ENCODE peak calls at places on chromosome 20, in nine cellular contexts. X, F, M, Z, I, G, R, E and B are unnamed samples.

GRCh38 chr20:5400164-5400762 is 83.5 kb upstream of the PROKR2 start:
- DNase-seq in X (peak; percentile 77), F (no peak), M (peak; percentile 8), Z (no peak), I (peak; percentile 47), G (peak; percentile 78), R (peak; percentile 44), E (no peak), B (no peak)

GRCh38 chr20:35490736-35491181 is 35.4 kb downstream of the CEP250 start:
- DNase-seq in X (no peak), F (peak; percentile 67), M (peak; percentile 88), Z (no peak), I (peak; percentile 37), G (no peak), R (no peak), E (peak; percentile 26), B (peak; percentile 70)

GRCh38 chr20:5780233-5781217 is 30.3 kb downstream of the SHLD1 start:
- DNase-seq in X (no peak), F (no peak), M (no peak), Z (no peak), I (no peak), G (no peak), R (no peak), E (peak; percentile 49), B (no peak)

GRCh38 chr20:63215101-63216040 is 560 bp downstream of the YTHDF1 start:
- DNase-seq in X (peak; percentile 44), F (no peak), M (peak; percentile 37), Z (no peak), I (peak; percentile 8), G (peak; percentile 85), R (peak; percentile 76), E (peak; percentile 45), B (peak; percentile 13)

GRCh38 chr20:36825374-36826104 is 50.4 kb upstream of the TLDC2 start:
- DNase-seq in X (no peak), F (no peak), M (no peak), Z (no peak), I (no peak), G (no peak), R (no peak), E (no peak), B (no peak)

GRCh38 chr20:64103871-64104666 is 3.3 kb downstream of the NPBWR2 start:
- DNase-seq in X (no peak), F (peak; percentile 56), M (no peak), Z (no peak), I (no peak), G (peak; percentile 71), R (no peak), E (no peak), B (no peak)

GRCh38 chr20:59145926-59146800 is 17.5 kb upstream of the ZNF831 start:
- DNase-seq in X (peak; percentile 4), F (no peak), M (no peak), Z (peak; percentile 49), I (no peak), G (no peak), R (no peak), E (no peak), B (peak; percentile 65)

GRCh38 chr20:29740601-29740950 is 1516.9 kb upstream of the DEFB115 start:
- DNase-seq in X (no peak), F (no peak), M (no peak), Z (no peak), I (no peak), G (no peak), R (no peak), E (no peak), B (no peak)

GRCh38 chr20:47677314-47678129 is 107.8 kb downstream of the SULF2 start:
- DNase-seq in X (peak; percentile 77), F (no peak), M (peak; percentile 72), Z (peak; percentile 88), I (peak; percentile 13), G (peak; percentile 95), R (peak; percentile 83), E (peak; percentile 28), B (peak; percentile 39)

GRCh38 chr20:20887593-20888272 is 175.3 kb upstream of the RALGAPA2 start:
- DNase-seq in X (no peak), F (no peak), M (no peak), Z (peak; percentile 61), I (no peak), G (peak; percentile 91), R (no peak), E (no peak), B (no peak)

GRCh38 chr20:23049201-23049932 is at the start of gene THBD:
- DNase-seq in X (peak; percentile 46), F (peak; percentile 94), M (no peak), Z (peak; percentile 93), I (no peak), G (peak; percentile 85), R (peak; percentile 84), E (peak; percentile 53), B (no peak)

GRCh38 chr20:38152175-38153010 is 12.7 kb downstream of the TGM2 start:
- DNase-seq in X (no peak), F (peak; percentile 97), M (peak; percentile 14), Z (peak; percentile 92), I (no peak), G (no peak), R (peak; percentile 79), E (peak; percentile 82), B (no peak)

GRCh38 chr20:61371501-61372150 is 119.6 kb downstream of the CDH4 start:
- DNase-seq in X (no peak), F (no peak), M (no peak), Z (peak; percentile 65), I (no peak), G (no peak), R (no peak), E (no peak), B (no peak)

GRCh38 chr20:33897313-33897912 is 86.3 kb downstream of the CHMP4B start:
- DNase-seq in X (no peak), F (no peak), M (no peak), Z (no peak), I (no peak), G (peak; percentile 68), R (no peak), E (no peak), B (no peak)

GRCh38 chr20:8267009-8267408 is 134.9 kb downstream of the PLCB1 start:
- DNase-seq in X (no peak), F (no peak), M (no peak), Z (no peak), I (no peak), G (no peak), R (no peak), E (no peak), B (no peak)

GRCh38 chr20:54105653-54106052 is 35.3 kb upstream of the BCAS1 start:
- DNase-seq in X (no peak), F (no peak), M (no peak), Z (no peak), I (no peak), G (no peak), R (no peak), E (no peak), B (no peak)

GRCh38 chr20:38892091-38892981 is 33.9 kb upstream of the FAM83D start:
- DNase-seq in X (no peak), F (no peak), M (peak; percentile 82), Z (no peak), I (peak; percentile 73), G (no peak), R (no peak), E (no peak), B (no peak)

GRCh38 chr20:32152421-32153155 is 43.1 kb downstream of the TM9SF4 start:
- DNase-seq in X (no peak), F (no peak), M (no peak), Z (no peak), I (no peak), G (peak; percentile 58), R (peak; percentile 60), E (peak; percentile 27), B (no peak)

GRCh38 chr20:38302721-38303120 is 1.2 kb upstream of the BPI start:
- DNase-seq in X (no peak), F (no peak), M (no peak), Z (no peak), I (no peak), G (no peak), R (no peak), E (no peak), B (no peak)

DNA sequence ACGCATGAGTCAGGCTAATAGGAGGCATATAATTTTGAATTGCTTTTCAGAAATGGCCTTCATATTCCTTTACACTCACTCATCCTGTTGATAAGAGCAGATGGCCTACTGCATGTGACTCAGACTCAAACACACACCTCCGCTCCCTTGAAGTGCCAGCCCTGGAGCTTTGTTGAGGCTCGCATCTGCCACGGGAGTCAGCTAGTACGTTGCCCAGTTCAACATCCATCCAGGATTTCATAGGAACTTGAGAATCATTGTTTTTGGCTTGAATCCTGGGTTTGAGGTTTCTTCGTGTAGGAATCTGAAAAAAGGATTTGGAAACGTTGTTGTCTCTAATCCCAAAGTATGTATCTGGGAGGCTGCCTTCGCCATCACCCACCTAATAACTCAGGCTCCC is 87.4 kb upstream of the JAG1 start:
- DNase-seq in X (no peak), F (no peak), M (no peak), Z (no peak), I (no peak), G (no peak), R (peak; percentile 29), E (no peak), B (no peak)
- H3K4me3 ChIP-seq in X (no peak overlapping the region), F (peak overlapping the region; percentile 20), M (no peak overlapping the region), Z (no peak overlapping the region), I (no peak overlapping the region), G (no peak overlapping the region), R (no peak overlapping the region), E (no peak overlapping the region), B (no peak overlapping the region)

DNA sequence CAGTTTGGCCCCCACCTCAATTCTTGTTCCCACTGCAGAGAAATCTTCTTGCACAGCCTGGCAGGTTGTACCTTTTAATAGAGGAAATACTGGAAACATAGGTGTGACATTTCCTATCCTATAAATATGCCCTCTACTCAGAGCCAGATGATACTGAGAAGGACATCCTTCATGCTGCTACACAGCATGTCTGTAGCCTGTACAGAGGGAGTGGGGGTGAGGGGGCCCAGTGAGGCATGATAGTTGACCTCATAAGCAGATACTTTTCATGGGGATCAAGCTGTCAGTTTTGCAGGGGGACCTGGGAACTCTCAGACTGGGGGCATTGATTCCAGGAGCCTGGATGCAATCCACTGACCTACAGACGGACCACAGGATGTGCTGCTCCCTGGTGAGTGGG is 96.2 kb upstream of the TOP1 start:
- DNase-seq in X (no peak), F (no peak), M (peak; percentile 60), Z (no peak), I (no peak), G (no peak), R (no peak), E (no peak), B (no peak)
- H3K27ac ChIP-seq in X (no peak overlapping the region), F (no peak overlapping the region), M (peak overlapping the region; percentile 96), Z (no peak overlapping the region), I (no peak overlapping the region), G (no peak overlapping the region), R (no peak overlapping the region), E (no peak overlapping the region), B (no peak overlapping the region)

GRCh38 chr20:41248371-41249024 is 69.0 kb downstream of the ZHX3 start:
- DNase-seq in X (no peak), F (peak; percentile 81), M (peak; percentile 13), Z (no peak), I (no peak), G (no peak), R (no peak), E (no peak), B (no peak)
- H3K4me3 ChIP-seq in X (no peak overlapping the region), F (no peak overlapping the region), M (no peak overlapping the region), Z (no peak overlapping the region), I (peak overlapping the region; percentile 35), G (no peak overlapping the region), R (no peak overlapping the region), E (no peak overlapping the region), B (no peak overlapping the region)

DNA sequence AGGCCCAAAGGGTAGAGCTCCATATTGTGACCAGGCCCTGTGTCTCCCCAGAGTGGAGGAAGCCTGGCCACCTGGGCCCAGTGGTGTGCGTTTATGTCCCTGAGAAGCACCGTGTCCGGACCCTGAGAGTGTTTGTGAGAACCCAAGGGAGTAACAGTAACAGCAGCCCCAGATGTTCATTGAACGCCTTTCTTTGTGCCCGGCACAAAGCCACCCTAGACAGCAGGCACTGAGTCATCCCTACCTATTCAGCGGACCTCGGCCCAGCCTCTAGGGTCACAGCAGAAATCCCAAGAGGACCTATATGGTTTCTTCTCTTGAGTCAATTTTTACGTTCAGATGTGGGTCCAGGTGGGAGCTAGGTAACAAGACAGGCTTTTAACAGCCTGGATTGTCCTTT is 24.5 kb downstream of the BCAS4 start:
- DNase-seq in X (no peak), F (no peak), M (peak; percentile 82), Z (no peak), I (no peak), G (no peak), R (no peak), E (no peak), B (no peak)
- H3K27ac ChIP-seq in X (no peak overlapping the region), F (no peak overlapping the region), M (peak overlapping the region; percentile 97), Z (no peak overlapping the region), I (no peak overlapping the region), G (no peak overlapping the region), R (peak overlapping the region; percentile 89), E (no peak overlapping the region), B (no peak overlapping the region)